ENCODE peak calls at places on chromosome 22, in nine cellular contexts. H is NCI-H460, A is NAMALWA, F is myocyte, I is SK-MEL-5, S is COR-L47, P is NCI-H1105 treated with DMSO at 0.1 percent for 48 hours, M is GM04504, D is cardiac muscle cell. U is an unnamed sample.

GRCh38 chr22:42930810-42931420 is 73.8 kb upstream of the ARFGAP3 start:
- DNase-seq in H (no peak), A (peak), F (peak), I (peak), S (no peak), P (no peak), M (no peak), D (no peak), U (no peak)

GRCh38 chr22:39498802-39499201 is 3.3 kb upstream of the MIEF1 start:
- DNase-seq in H (no peak), A (no peak), F (no peak), I (no peak), S (peak), P (no peak), M (no peak), D (no peak), U (no peak)

GRCh38 chr22:37633082-37633692 is 6.3 kb upstream of the SH3BP1 start:
- DNase-seq in H (no peak), A (peak), F (no peak), I (no peak), S (no peak), P (no peak), M (no peak), D (no peak), U (no peak)

GRCh38 chr22:36148411-36148810 is 12.1 kb downstream of the APOL3 start:
- DNase-seq in H (no peak), A (no peak), F (no peak), I (no peak), S (no peak), P (no peak), M (no peak), D (no peak), U (no peak)

GRCh38 chr22:32232447-32232846 is 22.7 kb downstream of the SLC5A4 start:
- DNase-seq in H (no peak), A (no peak), F (no peak), I (no peak), S (no peak), P (no peak), M (no peak), D (no peak), U (no peak)

GRCh38 chr22:42269407-42270177 is 861 bp downstream of the TCF20 start:
- DNase-seq in H (no peak), A (peak), F (peak), I (peak), S (peak), P (peak), M (no peak), D (peak), U (peak)

GRCh38 chr22:26713823-26714449 is 56.5 kb downstream of the MIAT start:
- DNase-seq in H (no peak), A (no peak), F (no peak), I (no peak), S (no peak), P (no peak), M (peak), D (peak), U (no peak)

GRCh38 chr22:50455201-50455600 is 19.6 kb downstream of the SBF1 start:
- DNase-seq in H (no peak), A (no peak), F (no peak), I (no peak), S (no peak), P (no peak), M (no peak), D (no peak), U (no peak)

GRCh38 chr22:43891360-43892182 is at the start of gene PNPLA5:
- DNase-seq in H (no peak), A (no peak), F (no peak), I (no peak), S (no peak), P (no peak), M (no peak), D (no peak), U (no peak)

GRCh38 chr22:38761202-38762162 is 5.7 kb upstream of the SUN2 start:
- DNase-seq in H (no peak), A (no peak), F (peak), I (no peak), S (no peak), P (no peak), M (no peak), D (no peak), U (no peak)

GRCh38 chr22:35409783-35410662 is 10.1 kb downstream of the MCM5 start:
- DNase-seq in H (no peak), A (peak), F (peak), I (no peak), S (no peak), P (no peak), M (no peak), D (no peak), U (no peak)

GRCh38 chr22:37043828-37044538 is 7.6 kb upstream of the KCTD17 start:
- DNase-seq in H (peak), A (peak), F (peak), I (peak), S (peak), P (peak), M (no peak), D (peak), U (peak)

GRCh38 chr22:17767236-17768065 is 6.8 kb downstream of the BID start:
- DNase-seq in H (no peak), A (no peak), F (no peak), I (no peak), S (no peak), P (no peak), M (no peak), D (no peak), U (no peak)

GRCh38 chr22:46153930-46154329 is 3.6 kb downstream of the PPARA start:
- DNase-seq in H (no peak), A (no peak), F (no peak), I (no peak), S (no peak), P (no peak), M (no peak), D (no peak), U (no peak)

GRCh38 chr22:49373801-49374226 is 453.9 kb downstream of the BRD1 start:
- DNase-seq in H (no peak), A (no peak), F (no peak), I (no peak), S (no peak), P (no peak), M (no peak), D (no peak), U (no peak)

GRCh38 chr22:28112548-28113043 is 193.5 kb upstream of the PITPNB start:
- DNase-seq in H (peak), A (peak), F (peak), I (peak), S (peak), P (no peak), M (peak), D (peak), U (no peak)

GRCh38 chr22:25057013-25057881 is 104.7 kb downstream of the KIAA1671 start:
- DNase-seq in H (peak), A (peak), F (peak), I (peak), S (peak), P (peak), M (peak), D (peak), U (peak)

GRCh38 chr22:39939830-39940229 is 20.4 kb upstream of the TMA7B start:
- DNase-seq in H (no peak), A (no peak), F (no peak), I (no peak), S (no peak), P (no peak), M (no peak), D (no peak), U (no peak)

GRCh38 chr22:45538284-45538683 is 35.6 kb downstream of the FBLN1 start:
- DNase-seq in H (no peak), A (no peak), F (no peak), I (no peak), S (no peak), P (peak), M (no peak), D (no peak), U (no peak)

GRCh38 chr22:26452236-26453016 is 23.4 kb downstream of the ASPHD2 start:
- DNase-seq in H (no peak), A (no peak), F (no peak), I (no peak), S (no peak), P (no peak), M (no peak), D (no peak), U (no peak)

GRCh38 chr22:20922141-20922751 is 5.0 kb downstream of the CRKL start:
- DNase-seq in H (no peak), A (no peak), F (no peak), I (no peak), S (no peak), P (no peak), M (no peak), D (no peak), U (no peak)

GRCh38 chr22:37330200-37331033 is 48.1 kb downstream of the CYTH4 start:
- DNase-seq in H (peak), A (peak), F (no peak), I (peak), S (peak), P (peak), M (no peak), D (peak), U (peak)

GRCh38 chr22:40238425-40239344 is 61.0 kb downstream of the TNRC6B start:
- DNase-seq in H (peak), A (no peak), F (peak), I (peak), S (no peak), P (no peak), M (no peak), D (no peak), U (no peak)

GRCh38 chr22:31098633-31099110 is 8.7 kb downstream of the SELENOM start:
- DNase-seq in H (no peak), A (no peak), F (no peak), I (no peak), S (no peak), P (no peak), M (no peak), D (peak), U (no peak)

GRCh38 chr22:22925795-22926358 is 38.3 kb downstream of the IGLL5 start:
- DNase-seq in H (no peak), A (peak), F (no peak), I (no peak), S (no peak), P (no peak), M (no peak), D (no peak), U (no peak)

GRCh38 chr22:17120281-17120680 is 879 bp downstream of the TMEM121B start:
- DNase-seq in H (peak), A (no peak), F (peak), I (peak), S (no peak), P (no peak), M (no peak), D (peak), U (peak)

GRCh38 chr22:37765498-37765897 is 42.2 kb upstream of the GCAT start:
- DNase-seq in H (no peak), A (no peak), F (no peak), I (no peak), S (no peak), P (no peak), M (no peak), D (no peak), U (no peak)